ENCODE peak calls at places on chromosomes 13 and 19, in seven cellular contexts. Y is T-cell; B is sigmoid colon; H is cardiac fibroblast; A is glomerular endothelial cell; V is naive thymus-derived CD8-positive, alpha-beta T cell; O is HTR-8/SVneo. Q is an unnamed sample.

GRCh38 chr13:89375839-89376238 is 1704.7 kb downstream of the SLITRK5 start:
- DNase-seq in Y (no peak), B (no peak), H (peak), A (no peak), V (no peak), O (no peak), Q (no peak)

GRCh38 chr19:38642176-38642575 is 5.3 kb upstream of the ACTN4 start:
- DNase-seq in Y (no peak), B (no peak), H (no peak), A (no peak), V (no peak), O (no peak), Q (no peak)

GRCh38 chr19:2324220-2324948 is 4.0 kb downstream of the LSM7 start:
- DNase-seq in Y (no peak), B (no peak), H (no peak), A (no peak), V (no peak), O (no peak), Q (no peak)

GRCh38 chr19:35410487-35410886 is 37.6 kb upstream of the FFAR2 start:
- DNase-seq in Y (no peak), B (no peak), H (no peak), A (no peak), V (no peak), O (no peak), Q (no peak)

GRCh38 chr19:50224986-50225747 is 21.7 kb downstream of the MYH14 start:
- DNase-seq in Y (no peak), B (no peak), H (no peak), A (no peak), V (no peak), O (no peak), Q (no peak)

GRCh38 chr19:43765109-43765876 is 10.5 kb upstream of the SMG9 start:
- DNase-seq in Y (peak), B (peak), H (peak), A (no peak), V (no peak), O (peak), Q (peak)

GRCh38 chr13:98927954-98928927 is 49.6 kb downstream of the DOCK9 start:
- DNase-seq in Y (no peak), B (peak), H (peak), A (no peak), V (no peak), O (no peak), Q (no peak)

GRCh38 chr19:41411682-41412265 is 14.2 kb downstream of the BCKDHA start:
- DNase-seq in Y (no peak), B (no peak), H (no peak), A (no peak), V (no peak), O (no peak), Q (no peak)

GRCh38 chr13:111256458-111256857 is 64.0 kb upstream of the TEX29 start:
- DNase-seq in Y (no peak), B (no peak), H (no peak), A (no peak), V (no peak), O (no peak), Q (no peak)

GRCh38 chr13:92745233-92745632 is 481.4 kb upstream of the GPC6 start:
- DNase-seq in Y (no peak), B (no peak), H (no peak), A (no peak), V (no peak), O (no peak), Q (no peak)

GRCh38 chr13:24700539-24700938 is 20.3 kb downstream of the ATP12A start:
- DNase-seq in Y (no peak), B (no peak), H (no peak), A (no peak), V (no peak), O (no peak), Q (no peak)

GRCh38 chr19:45250832-45251451 is at the start of gene MARK4:
- DNase-seq in Y (peak), B (peak), H (peak), A (no peak), V (peak), O (peak), Q (peak)

GRCh38 chr19:10718205-10719196 is 622 bp downstream of the DNM2 start:
- DNase-seq in Y (peak), B (no peak), H (peak), A (no peak), V (peak), O (no peak), Q (peak)

GRCh38 chr19:14473915-14474578 is 1.1 kb downstream of the PTGER1 start:
- DNase-seq in Y (no peak), B (no peak), H (no peak), A (no peak), V (no peak), O (no peak), Q (no peak)

GRCh38 chr19:46428278-46429141 is at the start of gene PNMA8C:
- DNase-seq in Y (peak), B (peak), H (peak), A (no peak), V (peak), O (no peak), Q (no peak)

GRCh38 chr13:103812966-103813365 is 746.7 kb upstream of the SLC10A2 start:
- DNase-seq in Y (no peak), B (no peak), H (peak), A (no peak), V (no peak), O (no peak), Q (no peak)

GRCh38 chr19:30253581-30253996 is 118.6 kb upstream of the ZNF536 start:
- DNase-seq in Y (no peak), B (no peak), H (no peak), A (no peak), V (no peak), O (no peak), Q (no peak)

GRCh38 chr19:48415395-48415794 is 21.9 kb downstream of the GRIN2D start:
- DNase-seq in Y (peak), B (peak), H (peak), A (no peak), V (peak), O (no peak), Q (peak)

GRCh38 chr13:21579754-21580316 is 24.1 kb downstream of the MICU2 start:
- DNase-seq in Y (no peak), B (no peak), H (no peak), A (no peak), V (no peak), O (no peak), Q (no peak)

GRCh38 chr13:31725841-31726240 is 13.5 kb upstream of the RXFP2 start:
- DNase-seq in Y (no peak), B (no peak), H (peak), A (no peak), V (no peak), O (no peak), Q (no peak)

GRCh38 chr13:106587787-106588186 is 19.9 kb upstream of the ARGLU1 start:
- DNase-seq in Y (no peak), B (no peak), H (no peak), A (no peak), V (no peak), O (no peak), Q (no peak)

GRCh38 chr13:50699874-50700663 is 143.4 kb downstream of the DLEU7 start:
- DNase-seq in Y (no peak), B (no peak), H (no peak), A (no peak), V (no peak), O (no peak), Q (no peak)

GRCh38 chr19:6610934-6611370 is 20.0 kb upstream of the CD70 start:
- DNase-seq in Y (no peak), B (no peak), H (peak), A (peak), V (no peak), O (peak), Q (peak)

GRCh38 chr13:38415233-38415632 is 65.6 kb downstream of the UFM1 start:
- DNase-seq in Y (no peak), B (no peak), H (peak), A (no peak), V (no peak), O (no peak), Q (no peak)

GRCh38 chr19:4583961-4584669 is 24.6 kb upstream of the SEMA6B start:
- DNase-seq in Y (no peak), B (no peak), H (peak), A (no peak), V (peak), O (no peak), Q (no peak)

GRCh38 chr19:45156751-45157150 is 4.0 kb downstream of the NKPD1 start:
- DNase-seq in Y (no peak), B (no peak), H (no peak), A (no peak), V (no peak), O (no peak), Q (no peak)

GRCh38 chr19:928471-929259 is 2.8 kb downstream of the ARID3A start:
- DNase-seq in Y (no peak), B (no peak), H (no peak), A (no peak), V (no peak), O (no peak), Q (no peak)

GRCh38 chr13:113918580-113918979 is 54.7 kb upstream of the GAS6 start:
- DNase-seq in Y (no peak), B (no peak), H (no peak), A (no peak), V (no peak), O (no peak), Q (no peak)

GRCh38 chr19:10655457-10656312 is 1.5 kb downstream of the ILF3 start:
- DNase-seq in Y (no peak), B (no peak), H (peak), A (no peak), V (no peak), O (no peak), Q (peak)

GRCh38 chr19:43464089-43464775 is 1.2 kb downstream of the LYPD3 start:
- DNase-seq in Y (no peak), B (no peak), H (no peak), A (no peak), V (no peak), O (no peak), Q (no peak)

GRCh38 chr13:54660277-54660676 is 1631.7 kb downstream of the OLFM4 start:
- DNase-seq in Y (no peak), B (no peak), H (no peak), A (no peak), V (no peak), O (no peak), Q (no peak)

GRCh38 chr19:5083547-5083965 is 114.6 kb downstream of the KDM4B start:
- DNase-seq in Y (no peak), B (peak), H (no peak), A (no peak), V (no peak), O (no peak), Q (no peak)

GRCh38 chr19:52889931-52890330 is 7.5 kb downstream of the ZNF320 start:
- DNase-seq in Y (no peak), B (no peak), H (no peak), A (no peak), V (no peak), O (no peak), Q (no peak)

GRCh38 chr13:40159736-40160135 is 504.3 kb downstream of the COG6 start:
- DNase-seq in Y (no peak), B (no peak), H (no peak), A (no peak), V (no peak), O (no peak), Q (no peak)